ENCODE peak calls at places on chromosomes 5 and 9, in eight cellular contexts. Y is stimulated activated CD4-positive, alpha-beta T cell treated with anti-CD3 and anti-CD28 coated beads, Interleukin-2, amount 100 ng/mL, for 48 hours; A is foreskin fibroblast; Z is cardiac fibroblast; N is prostate gland; F is heart right ventricle; L is AG04450; G is RWPE1. O is an unnamed sample.

GRCh38 chr5:107501965-107502691 is 168.6 kb downstream of the EFNA5 start:
- DNase-seq in A (no peak), Z (peak), G (peak), Y (no peak), F (no peak), N (no peak), L (no peak), O (no peak)

GRCh38 chr9:35711501-35712428 is 20.2 kb downstream of the TLN1 start:
- DNase-seq in Z (no peak), Y (no peak), A (no peak), F (no peak), G (no peak), N (no peak), L (no peak), O (no peak)

GRCh38 chr5:170439246-170439943 is 50.2 kb upstream of the KCNMB1 start:
- DNase-seq in Y (no peak), N (no peak), A (no peak), F (no peak), G (no peak), Z (no peak), L (no peak), O (no peak)

GRCh38 chr5:154446183-154447073 is 631 bp downstream of the SAP30L start:
- DNase-seq in Y (peak), L (no peak), A (peak), F (peak), G (peak), N (peak), Z (peak), O (peak)

GRCh38 chr9:7320139-7320538 is 479.4 kb downstream of the DMAC1 start:
- DNase-seq in N (no peak), Z (peak), G (peak), Y (no peak), A (peak), L (peak), F (no peak), O (peak)

GRCh38 chr9:113695901-113696300 is 180.2 kb upstream of the ZNF618 start:
- DNase-seq in Y (no peak), G (peak), L (no peak), F (no peak), Z (no peak), A (no peak), N (no peak), O (no peak)

GRCh38 chr9:111231801-111232580 is 98.0 kb downstream of the OR2K2 start:
- DNase-seq in A (no peak), L (no peak), Y (no peak), F (no peak), Z (no peak), N (no peak), G (no peak), O (no peak)

GRCh38 chr9:108207611-108208051 is 648.2 kb downstream of the ACTL7B start:
- DNase-seq in G (no peak), Z (peak), N (no peak), Y (no peak), L (peak), A (peak), F (no peak), O (no peak)

GRCh38 chr9:123763910-123764588 is 165.9 kb downstream of the DENND1A start:
- DNase-seq in F (no peak), G (no peak), L (no peak), A (peak), Y (no peak), N (no peak), Z (peak), O (no peak)

GRCh38 chr5:98173334-98173733 is 600.1 kb upstream of the RGMB start:
- DNase-seq in A (peak), Z (peak), Y (no peak), G (no peak), L (no peak), N (no peak), F (no peak), O (no peak)

GRCh38 chr9:88932766-88933165 is 58.5 kb upstream of the S1PR3 start:
- DNase-seq in N (no peak), G (no peak), Y (no peak), L (no peak), Z (no peak), A (no peak), F (no peak), O (no peak)

GRCh38 chr5:171858303-171858702 is 72.7 kb downstream of the SMIM23 start:
- DNase-seq in Y (no peak), A (no peak), G (peak), L (no peak), Z (peak), F (no peak), N (no peak), O (peak)

GRCh38 chr9:8816361-8816760 is 1016.8 kb upstream of the DMAC1 start:
- DNase-seq in N (no peak), L (no peak), G (no peak), F (no peak), Z (peak), Y (no peak), A (no peak), O (no peak)

GRCh38 chr9:122190597-122191381 is 31.1 kb downstream of the MORN5 start:
- DNase-seq in Y (no peak), L (no peak), Z (no peak), F (no peak), A (peak), G (no peak), N (no peak), O (no peak)

GRCh38 chr9:131361202-131361833 is 32.6 kb upstream of the PRRC2B start:
- DNase-seq in A (no peak), Z (no peak), N (peak), G (no peak), Y (no peak), F (no peak), L (no peak), O (no peak)

GRCh38 chr5:77015938-77016569 is 14.2 kb upstream of the AGGF1 start:
- DNase-seq in L (peak), G (peak), A (peak), Y (no peak), N (no peak), F (no peak), Z (peak), O (no peak)

GRCh38 chr5:173329370-173330150 is 1.3 kb upstream of the STC2 start:
- DNase-seq in F (no peak), Z (no peak), N (no peak), Y (peak), L (no peak), A (no peak), G (peak), O (no peak)

GRCh38 chr9:69204869-69205268 is 30.8 kb downstream of the TJP2 start:
- DNase-seq in F (no peak), N (no peak), L (no peak), A (peak), Y (no peak), G (no peak), Z (peak), O (no peak)

GRCh38 chr5:33370135-33370472 is 70.7 kb upstream of the TARS1 start:
- DNase-seq in L (peak), Y (no peak), F (no peak), Z (peak), A (peak), G (no peak), N (no peak), O (no peak)

GRCh38 chr5:146873186-146873917 is 5.2 kb downstream of the PPP2R2B start:
- DNase-seq in L (no peak), A (no peak), Z (no peak), F (no peak), Y (no peak), G (no peak), N (no peak), O (no peak)

GRCh38 chr5:14506661-14507060 is 74.9 kb upstream of the OTULINL start:
- DNase-seq in G (no peak), Y (no peak), A (no peak), N (no peak), F (no peak), Z (no peak), L (no peak), O (no peak)

GRCh38 chr5:149584106-149584505 is 2.8 kb downstream of the ARHGEF37 start:
- DNase-seq in N (no peak), L (no peak), Y (no peak), A (no peak), G (no peak), F (no peak), Z (no peak), O (no peak)

GRCh38 chr5:67020231-67020630 is 176.4 kb downstream of the CD180 start:
- DNase-seq in L (no peak), A (no peak), F (no peak), N (no peak), Y (no peak), G (no peak), Z (no peak), O (no peak)

GRCh38 chr9:123745933-123746332 is 184.0 kb downstream of the DENND1A start:
- DNase-seq in L (no peak), F (no peak), Z (no peak), G (no peak), N (no peak), Y (no peak), A (no peak), O (no peak)

GRCh38 chr5:79513519-79514390 is at the start of gene HOMER1:
- DNase-seq in Y (peak), Z (peak), F (peak), L (peak), G (peak), N (peak), A (peak), O (peak)

GRCh38 chr9:116312221-116312620 is 158.6 kb downstream of the PAPPA start:
- DNase-seq in A (no peak), G (no peak), N (no peak), Z (no peak), L (no peak), F (no peak), Y (no peak), O (no peak)

GRCh38 chr5:69334793-69335268 is 2.2 kb upstream of the CCDC125 start:
- DNase-seq in Y (peak), F (peak), Z (peak), A (peak), G (peak), N (peak), L (peak), O (peak)

GRCh38 chr5:132464155-132464939 is 26.2 kb downstream of the IRF1 start:
- DNase-seq in G (no peak), Y (no peak), L (no peak), F (no peak), A (no peak), Z (no peak), N (no peak), O (no peak)

GRCh38 chr5:107805166-107805565 is 134.4 kb upstream of the EFNA5 start:
- DNase-seq in Y (no peak), A (no peak), F (no peak), G (no peak), Z (no peak), L (no peak), N (no peak), O (no peak)

GRCh38 chr5:147336871-147337270 is 102.0 kb downstream of the STK32A start:
- DNase-seq in A (no peak), N (no peak), Z (no peak), F (no peak), G (no peak), Y (no peak), L (no peak), O (no peak)

GRCh38 chr5:150488519-150489357 is 19.2 kb upstream of the NDST1 start:
- DNase-seq in L (no peak), Y (no peak), A (peak), F (peak), N (peak), G (no peak), Z (peak), O (no peak)

GRCh38 chr5:2190549-2190948 is 307.8 kb upstream of the IRX4 start:
- DNase-seq in N (no peak), F (no peak), Y (no peak), G (no peak), Z (no peak), L (no peak), A (no peak), O (no peak)

GRCh38 chr9:129587487-129588262 is 33.2 kb downstream of the C9orf50 start:
- DNase-seq in G (no peak), A (no peak), Y (no peak), F (no peak), L (no peak), N (no peak), Z (no peak), O (no peak)

GRCh38 chr9:680106-680505 is 161.4 kb upstream of the DMRT1 start:
- DNase-seq in A (no peak), Y (no peak), N (no peak), Z (no peak), G (no peak), L (no peak), F (no peak), O (no peak)

GRCh38 chr5:42596817-42597216 is 159.8 kb upstream of the CCDC152 start:
- DNase-seq in Z (no peak), G (no peak), L (no peak), F (no peak), A (no peak), N (no peak), Y (no peak), O (no peak)

GRCh38 chr9:81513049-81513448 is 176.3 kb downstream of the TLE1 start:
- DNase-seq in N (no peak), Y (no peak), G (no peak), L (no peak), A (no peak), F (no peak), Z (no peak), O (no peak)

GRCh38 chr9:124220551-124221451 is 36.9 kb upstream of the NEK6 start:
- DNase-seq in Y (no peak), A (peak), F (no peak), L (no peak), G (peak), Z (peak), N (peak), O (peak)

GRCh38 chr9:70406446-70406862 is 8.0 kb downstream of the KLF9 start:
- DNase-seq in Z (peak), A (peak), F (no peak), G (no peak), Y (no peak), N (no peak), L (no peak), O (no peak)

GRCh38 chr9:120915854-120916495 is 10.6 kb downstream of the TRAF1 start:
- DNase-seq in N (peak), F (no peak), Z (no peak), G (no peak), L (no peak), Y (no peak), A (no peak), O (no peak)

GRCh38 chr9:4970970-4971641 is 14.0 kb upstream of the JAK2 start:
- DNase-seq in L (no peak), Z (no peak), G (no peak), F (no peak), N (no peak), A (no peak), Y (peak), O (no peak)

O was measured in A549.